ENCODE peak calls at places on chromosomes 12 and 14, in five cellular contexts. One of them, this sample, is unnamed.

GRCh38 chr12:19402743-19403400 is 36.4 kb upstream of the AEBP2 start:
- DNase-seq in stomach: peak; percentile 28
- DNase-seq in PC-9: peak; percentile 43
- DNase-seq in tibial artery: no peak
- DNase-seq in OCI-LY7: no peak
- DNase-seq in this sample: peak; percentile 46

GRCh38 chr14:53567236-53567785 is 389.3 kb downstream of the BMP4 start:
- DNase-seq in tibial artery: no peak
- DNase-seq in OCI-LY7: no peak
- DNase-seq in stomach: no peak
- DNase-seq in PC-9: no peak
- DNase-seq in this sample: peak; percentile 59

GRCh38 chr12:116670859-116671258 is 67.0 kb downstream of the SPRING1 start:
- DNase-seq in stomach: no peak
- DNase-seq in PC-9: no peak
- DNase-seq in tibial artery: no peak
- DNase-seq in OCI-LY7: no peak
- DNase-seq in this sample: no peak

GRCh38 chr14:47585447-47585846 is 90.0 kb downstream of the MDGA2 start:
- DNase-seq in PC-9: no peak
- DNase-seq in tibial artery: no peak
- DNase-seq in OCI-LY7: no peak
- DNase-seq in stomach: no peak
- DNase-seq in this sample: no peak

GRCh38 chr14:98840076-98840475 is 431.9 kb downstream of the BCL11B start:
- DNase-seq in OCI-LY7: no peak
- DNase-seq in PC-9: no peak
- DNase-seq in tibial artery: no peak
- DNase-seq in stomach: no peak
- DNase-seq in this sample: no peak

GRCh38 chr12:15856097-15856982 is 25.8 kb upstream of the STRAP start:
- DNase-seq in OCI-LY7: peak; percentile 60
- DNase-seq in stomach: peak; percentile 38
- DNase-seq in tibial artery: peak; percentile 36
- DNase-seq in PC-9: peak; percentile 65
- DNase-seq in this sample: no peak

GRCh38 chr14:43503508-43503907 is 1003.6 kb downstream of the FSCB start:
- DNase-seq in PC-9: no peak
- DNase-seq in stomach: no peak
- DNase-seq in OCI-LY7: no peak
- DNase-seq in tibial artery: no peak
- DNase-seq in this sample: no peak

GRCh38 chr12:3381059-3382047 is 109.7 kb upstream of the PRMT8 start:
- DNase-seq in tibial artery: no peak
- DNase-seq in PC-9: no peak
- DNase-seq in stomach: no peak
- DNase-seq in OCI-LY7: no peak
- DNase-seq in this sample: no peak

GRCh38 chr12:108473400-108474055 is 41.5 kb upstream of the FICD start:
- DNase-seq in tibial artery: no peak
- DNase-seq in stomach: no peak
- DNase-seq in OCI-LY7: no peak
- DNase-seq in PC-9: no peak
- DNase-seq in this sample: no peak

GRCh38 chr12:122094735-122095561 is 16.4 kb downstream of the MLXIP start:
- DNase-seq in tibial artery: no peak
- DNase-seq in PC-9: peak; percentile 48
- DNase-seq in OCI-LY7: no peak
- DNase-seq in stomach: no peak
- DNase-seq in this sample: peak; percentile 27

GRCh38 chr12:115811066-115811465 is 466.4 kb downstream of the MED13L start:
- DNase-seq in tibial artery: no peak
- DNase-seq in OCI-LY7: no peak
- DNase-seq in stomach: no peak
- DNase-seq in PC-9: no peak
- DNase-seq in this sample: no peak

GRCh38 chr12:21776242-21776641 is 1.7 kb upstream of the KCNJ8 start:
- DNase-seq in OCI-LY7: no peak
- DNase-seq in tibial artery: no peak
- DNase-seq in PC-9: no peak
- DNase-seq in stomach: no peak
- DNase-seq in this sample: no peak

GRCh38 chr12:91637789-91638624 is 455.4 kb upstream of the DCN start:
- DNase-seq in PC-9: no peak
- DNase-seq in OCI-LY7: no peak
- DNase-seq in tibial artery: no peak
- DNase-seq in stomach: no peak
- DNase-seq in this sample: no peak

GRCh38 chr12:45273717-45274271 is 57.9 kb downstream of the ANO6 start:
- DNase-seq in stomach: no peak
- DNase-seq in OCI-LY7: no peak
- DNase-seq in tibial artery: peak; percentile 71
- DNase-seq in PC-9: peak; percentile 97
- DNase-seq in this sample: peak; percentile 97

GRCh38 chr14:59358105-59358504 is 107.1 kb downstream of the GPR135 start:
- DNase-seq in PC-9: peak; percentile 98
- DNase-seq in OCI-LY7: no peak
- DNase-seq in tibial artery: peak; percentile 48
- DNase-seq in stomach: no peak
- DNase-seq in this sample: peak; percentile 87

GRCh38 chr12:49932023-49932422 is 18.5 kb upstream of the AQP2 start:
- DNase-seq in PC-9: no peak
- DNase-seq in tibial artery: no peak
- DNase-seq in OCI-LY7: no peak
- DNase-seq in stomach: no peak
- DNase-seq in this sample: no peak

GRCh38 chr14:60214003-60214402 is 35.0 kb upstream of the PPM1A start:
- DNase-seq in OCI-LY7: no peak
- DNase-seq in stomach: no peak
- DNase-seq in PC-9: no peak
- DNase-seq in tibial artery: no peak
- DNase-seq in this sample: no peak

GRCh38 chr12:3727877-3728632 is 24.9 kb downstream of the CRACR2A start:
- DNase-seq in stomach: no peak
- DNase-seq in PC-9: no peak
- DNase-seq in tibial artery: no peak
- DNase-seq in OCI-LY7: no peak
- DNase-seq in this sample: no peak

DNA sequence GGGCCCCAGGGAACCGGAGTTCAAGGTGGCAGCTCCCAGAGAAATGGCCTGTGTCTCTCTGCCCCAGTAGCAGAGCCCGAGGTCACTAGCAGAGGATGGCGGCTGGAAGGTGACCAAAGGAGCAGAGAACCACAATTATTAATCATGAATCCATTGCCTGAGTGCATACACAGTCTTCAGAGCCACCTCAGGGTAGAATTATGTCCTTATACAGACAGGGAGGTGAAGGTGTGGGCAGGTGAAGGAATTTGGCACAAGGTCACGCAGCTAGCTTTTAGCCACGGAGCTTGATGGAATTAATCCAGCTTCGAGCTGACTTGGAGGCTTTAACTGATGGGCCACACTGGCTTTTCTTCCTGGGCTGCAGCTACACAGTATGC is 93.2 kb downstream of the LRRC74A start:
- DNase-seq in stomach: peak; percentile 67
- DNase-seq in tibial artery: no peak
- DNase-seq in OCI-LY7: no peak
- DNase-seq in PC-9: peak; percentile 96
- DNase-seq in this sample: no peak
- H3K4me1 ChIP-seq in stomach: peaks cover 59% of the 10 kb centered on the region
- H3K4me1 ChIP-seq in tibial artery: peaks cover 42% of the 10 kb centered on the region
- H3K4me1 ChIP-seq in OCI-LY7: peaks cover 4% of the 10 kb centered on the region
- H3K4me1 ChIP-seq in PC-9: peaks cover 74% of the 10 kb centered on the region
- H3K4me1 ChIP-seq in this sample: peaks cover 30% of the 10 kb centered on the region

GRCh38 chr14:73125169-73125588 is 11.1 kb upstream of the PSEN1 start:
- DNase-seq in stomach: no peak
- DNase-seq in PC-9: no peak
- DNase-seq in OCI-LY7: no peak
- DNase-seq in tibial artery: no peak
- DNase-seq in this sample: no peak
- H3K27ac ChIP-seq in stomach: no peak overlapping the region
- H3K27ac ChIP-seq in PC-9: no peak overlapping the region
- H3K27ac ChIP-seq in OCI-LY7: no peak overlapping the region
- H3K27ac ChIP-seq in tibial artery: no peak overlapping the region
- H3K27ac ChIP-seq in this sample: no peak overlapping the region

DNA sequence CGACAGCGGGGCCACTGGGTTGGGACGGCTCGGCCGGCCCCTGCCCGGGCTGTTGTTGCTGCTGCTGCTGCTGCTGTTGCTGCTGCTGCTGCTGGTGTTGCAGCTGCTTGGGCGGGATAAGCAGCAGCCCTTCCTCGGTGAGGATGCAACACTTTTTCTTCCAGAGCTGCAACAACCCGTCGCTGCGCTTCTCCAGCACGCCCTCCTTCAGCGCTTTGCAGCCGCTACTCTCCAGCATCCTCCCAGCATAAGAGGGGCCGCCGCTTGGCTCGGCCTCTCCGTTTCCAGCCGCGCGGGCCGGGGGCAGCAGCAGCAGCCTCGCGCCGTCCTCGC is 529 bp downstream of the PHLDA1 start:
- DNase-seq in PC-9: no peak
- DNase-seq in OCI-LY7: no peak
- DNase-seq in tibial artery: peak; percentile 31
- DNase-seq in stomach: no peak
- DNase-seq in this sample: no peak
- H3K4me1 ChIP-seq in PC-9: peaks cover 43% of the 10 kb centered on the region
- H3K4me1 ChIP-seq in OCI-LY7: peaks cover 28% of the 10 kb centered on the region
- H3K4me1 ChIP-seq in tibial artery: no peaks in the 10 kb centered on the region
- H3K4me1 ChIP-seq in stomach: peaks cover 41% of the 10 kb centered on the region
- H3K4me1 ChIP-seq in this sample: peaks cover 13% of the 10 kb centered on the region

DNA sequence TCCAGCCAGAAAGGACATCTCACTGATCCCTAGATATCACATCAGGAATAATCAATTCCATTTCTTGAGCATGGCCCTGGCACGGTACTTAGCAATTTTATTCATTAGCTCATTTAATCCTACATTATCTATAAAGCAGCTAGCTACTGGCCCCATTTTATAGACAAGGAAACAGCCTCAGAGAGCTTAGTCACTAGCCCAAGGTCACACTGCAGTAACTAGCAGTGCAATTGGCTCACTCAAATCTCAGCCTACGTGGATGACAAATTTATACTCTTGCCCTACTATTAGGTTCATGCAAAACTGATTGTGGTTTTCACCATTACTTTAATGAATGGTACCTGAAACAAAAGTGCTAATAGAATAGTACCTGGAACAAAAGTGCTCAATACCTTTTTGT is 41.7 kb downstream of the NUAK1 start:
- DNase-seq in PC-9: no peak
- DNase-seq in stomach: no peak
- DNase-seq in tibial artery: no peak
- DNase-seq in OCI-LY7: no peak
- DNase-seq in this sample: peak; percentile 52
- H3K27ac ChIP-seq in PC-9: no peak overlapping the region
- H3K27ac ChIP-seq in stomach: peak overlapping the region; percentile 37
- H3K27ac ChIP-seq in tibial artery: peak overlapping the region; percentile 78
- H3K27ac ChIP-seq in OCI-LY7: no peak overlapping the region
- H3K27ac ChIP-seq in this sample: no peak overlapping the region

GRCh38 chr14:45134051-45134958 is at the start of gene FKBP3:
- DNase-seq in PC-9: peak; percentile 98
- DNase-seq in tibial artery: peak; percentile 99
- DNase-seq in stomach: peak; percentile 97
- DNase-seq in OCI-LY7: peak; percentile 100
- DNase-seq in this sample: peak; percentile 98
- H3K4me1 ChIP-seq in PC-9: peaks cover 27% of the 10 kb centered on the region
- H3K4me1 ChIP-seq in tibial artery: peaks cover 7% of the 10 kb centered on the region
- H3K4me1 ChIP-seq in stomach: peaks cover 42% of the 10 kb centered on the region
- H3K4me1 ChIP-seq in OCI-LY7: peaks cover 22% of the 10 kb centered on the region
- H3K4me1 ChIP-seq in this sample: peaks cover 9% of the 10 kb centered on the region

GRCh38 chr12:96810477-96810876 is 96.6 kb upstream of the NEDD1 start:
- DNase-seq in OCI-LY7: no peak
- DNase-seq in stomach: no peak
- DNase-seq in PC-9: no peak
- DNase-seq in tibial artery: no peak
- DNase-seq in this sample: peak; percentile 13
- H3K27ac ChIP-seq in OCI-LY7: no peak overlapping the region
- H3K27ac ChIP-seq in stomach: no peak overlapping the region
- H3K27ac ChIP-seq in PC-9: no peak overlapping the region
- H3K27ac ChIP-seq in tibial artery: no peak overlapping the region
- H3K27ac ChIP-seq in this sample: no peak overlapping the region

GRCh38 chr12:53998174-53998899 is 1.6 kb upstream of the HOXC9 start:
- DNase-seq in OCI-LY7: no peak
- DNase-seq in PC-9: no peak
- DNase-seq in tibial artery: no peak
- DNase-seq in stomach: no peak
- DNase-seq in this sample: no peak

GRCh38 chr12:53998900-53999236 is 1.1 kb upstream of the HOXC9 start:
- DNase-seq in OCI-LY7: no peak
- DNase-seq in PC-9: no peak
- DNase-seq in stomach: no peak
- DNase-seq in tibial artery: no peak
- DNase-seq in this sample: no peak

GRCh38 chr12:53996886-53997217 is 3.1 kb upstream of the HOXC9 start:
- DNase-seq in PC-9: no peak
- DNase-seq in stomach: no peak
- DNase-seq in OCI-LY7: no peak
- DNase-seq in tibial artery: no peak
- DNase-seq in this sample: no peak

GRCh38 chr12:53996188-53996885 is 3.6 kb upstream of the HOXC9 start:
- DNase-seq in OCI-LY7: no peak
- DNase-seq in tibial artery: no peak
- DNase-seq in stomach: no peak
- DNase-seq in PC-9: no peak
- DNase-seq in this sample: no peak

DNA sequence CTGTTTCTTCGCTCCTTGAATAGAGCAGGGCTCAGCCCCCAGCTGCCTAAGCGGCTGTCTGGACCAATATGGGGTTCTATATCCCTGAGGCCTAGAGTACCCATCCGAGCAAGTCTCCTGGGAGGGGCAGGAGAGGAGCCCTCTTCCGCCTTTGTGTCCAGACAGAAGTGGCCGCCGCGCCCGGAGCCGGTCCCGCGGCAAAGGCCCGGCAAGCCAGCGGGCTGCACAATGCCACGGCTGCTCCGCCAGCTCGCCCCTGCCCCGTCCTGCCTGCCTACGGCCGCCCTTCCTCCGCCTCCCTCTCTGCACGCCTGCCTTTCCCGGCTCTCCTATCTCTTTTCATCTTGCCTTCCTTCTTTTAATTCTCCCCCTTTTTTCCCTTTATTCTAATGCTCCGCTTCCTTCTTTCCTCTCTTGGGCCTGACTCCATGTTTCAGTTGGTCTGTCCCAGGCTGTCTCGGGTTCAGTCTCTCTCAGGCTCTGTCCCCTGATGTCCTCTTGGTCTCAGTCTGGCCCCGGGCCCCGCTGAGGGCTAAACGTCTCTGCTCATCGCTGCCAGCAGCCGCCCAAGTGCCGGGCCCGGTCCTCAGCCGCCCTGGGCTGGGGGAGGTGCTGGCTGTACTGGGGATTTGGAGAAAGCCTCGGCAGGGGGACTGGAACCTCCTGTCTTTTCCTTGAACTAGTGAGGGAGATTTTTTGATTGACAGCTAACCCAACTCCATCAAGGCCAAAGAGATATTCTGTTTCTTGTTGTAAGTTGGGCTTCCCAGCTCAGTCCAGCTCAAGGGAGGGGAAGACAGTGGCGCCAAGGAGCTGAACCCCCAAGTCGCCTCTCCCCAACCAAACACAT is 2.4 kb upstream of the HOXC9 start:
- DNase-seq in tibial artery: no peak
- DNase-seq in PC-9: no peak
- DNase-seq in stomach: no peak
- DNase-seq in OCI-LY7: no peak
- DNase-seq in this sample: no peak
- H3K4me1 ChIP-seq in tibial artery: peaks cover 29% of the 10 kb centered on the region
- H3K4me1 ChIP-seq in PC-9: peaks cover 19% of the 10 kb centered on the region
- H3K4me1 ChIP-seq in stomach: peaks cover 58% of the 10 kb centered on the region
- H3K4me1 ChIP-seq in OCI-LY7: peaks cover 5% of the 10 kb centered on the region
- H3K4me1 ChIP-seq in this sample: peaks cover 34% of the 10 kb centered on the region